ENCODE peak calls at places on chromosomes 1 and 21, in seven cellular contexts. B is colonic mucosa, P is spleen, K is uterus, M is MM.1S, N is pancreas, R is BJ. G is an unnamed sample.

GRCh38 chr1:168095476-168095875 is 41.3 kb downstream of the GPR161 start:
- DNase-seq in P (no peak), R (no peak), B (no peak), K (no peak), M (no peak), N (no peak), G (peak; percentile 3)

GRCh38 chr1:183039985-183040447 is 16.8 kb downstream of the LAMC1 start:
- DNase-seq in M (no peak), N (no peak), B (no peak), R (peak; percentile 75), P (no peak), K (no peak), G (no peak)

GRCh38 chr1:51990478-51990965 is at the start of gene RAB3B:
- DNase-seq in R (no peak), M (peak; percentile 86), K (peak; percentile 29), P (peak; percentile 85), N (peak; percentile 82), B (peak; percentile 81), G (peak; percentile 98)

GRCh38 chr21:36203603-36203889 is 46.9 kb downstream of the DOP1B start:
- DNase-seq in P (no peak), R (peak; percentile 46), B (no peak), N (peak; percentile 64), M (peak; percentile 37), K (no peak), G (no peak)

GRCh38 chr1:8970870-8971337 is 25.2 kb downstream of the CA6 start:
- DNase-seq in B (no peak), K (no peak), R (no peak), M (peak; percentile 66), N (no peak), P (peak; percentile 56), G (peak; percentile 53)

GRCh38 chr1:116375884-116376733 is 3.1 kb downstream of the ATP1A1 start:
- DNase-seq in B (peak; percentile 92), N (peak; percentile 64), M (no peak), R (peak; percentile 36), P (peak; percentile 81), K (peak; percentile 71), G (no peak)

GRCh38 chr1:198258491-198258890 is 101.7 kb downstream of the NEK7 start:
- DNase-seq in M (no peak), K (no peak), N (no peak), R (peak; percentile 76), B (no peak), P (no peak), G (no peak)

GRCh38 chr1:229300099-229300757 is 29.3 kb downstream of the RAB4A start:
- DNase-seq in N (no peak), B (no peak), R (no peak), P (no peak), K (no peak), M (no peak), G (no peak)

GRCh38 chr1:166980818-166981217 is 5.5 kb upstream of the ILDR2 start:
- DNase-seq in N (no peak), P (no peak), B (no peak), K (no peak), M (no peak), R (no peak), G (no peak)

GRCh38 chr1:224670506-224670905 is 54.4 kb downstream of the CNIH3 start:
- DNase-seq in P (no peak), N (no peak), R (no peak), B (no peak), M (no peak), K (no peak), G (no peak)

GRCh38 chr1:53254011-53254640 is 15.8 kb upstream of the MAGOH start:
- DNase-seq in B (no peak), N (no peak), M (no peak), K (no peak), P (no peak), R (no peak), G (no peak)

GRCh38 chr1:162159515-162159914 is 90.0 kb downstream of the NOS1AP start:
- DNase-seq in P (no peak), K (no peak), R (no peak), N (peak; percentile 39), B (peak; percentile 73), M (no peak), G (no peak)

GRCh38 chr1:76957961-76958360 is 90.7 kb downstream of the ST6GALNAC5 start:
- DNase-seq in M (no peak), P (no peak), B (no peak), K (no peak), N (no peak), R (no peak), G (no peak)

GRCh38 chr1:52365091-52365745 is 787 bp downstream of the CC2D1B start:
- DNase-seq in R (peak; percentile 35), B (peak; percentile 63), M (peak; percentile 32), N (peak; percentile 58), P (peak; percentile 83), K (peak; percentile 58), G (peak; percentile 72)

GRCh38 chr1:184825571-184825970 is 70.9 kb upstream of the EDEM3 start:
- DNase-seq in M (peak; percentile 36), N (no peak), K (no peak), R (no peak), B (no peak), P (no peak), G (no peak)

GRCh38 chr1:77313491-77313890 is 31.7 kb downstream of the AK5 start:
- DNase-seq in P (no peak), K (no peak), M (peak; percentile 12), B (no peak), N (peak; percentile 31), R (no peak), G (peak; percentile 36)

GRCh38 chr1:31666290-31666963 is 21.8 kb upstream of the PEF1 start:
- DNase-seq in P (no peak), M (no peak), R (no peak), K (no peak), B (peak; percentile 88), N (no peak), G (peak; percentile 59)

GRCh38 chr1:2821970-2822620 is 20.6 kb upstream of the TTC34 start:
- DNase-seq in N (peak; percentile 49), M (no peak), P (no peak), B (peak; percentile 22), R (no peak), K (no peak), G (no peak)

GRCh38 chr1:13582713-13583443 is 754 bp upstream of the PDPN start:
- DNase-seq in M (no peak), R (no peak), N (no peak), P (no peak), K (no peak), B (no peak), G (peak; percentile 75)
- H3K4me3 ChIP-seq in M (no peak overlapping the region), R (no peak overlapping the region), N (no peak overlapping the region), P (no peak overlapping the region), K (no peak overlapping the region), B (no peak overlapping the region), G (peak overlapping the region; percentile 9)

GRCh38 chr1:5198328-5198727 is 543.9 kb downstream of the AJAP1 start:
- DNase-seq in M (no peak), B (no peak), P (no peak), R (no peak), N (no peak), K (no peak), G (no peak)
- H3K27me3 ChIP-seq in M (peaks cover 26% of the 10 kb centered on the region), B (no peaks in the 10 kb centered on the region), P (no peaks in the 10 kb centered on the region), R (no peaks in the 10 kb centered on the region), N (no peaks in the 10 kb centered on the region), K (no peaks in the 10 kb centered on the region), G (no peaks in the 10 kb centered on the region)

GRCh38 chr21:28937737-28938136 is 54.9 kb downstream of the LTN1 start:
- DNase-seq in N (no peak), K (no peak), B (no peak), P (no peak), R (no peak), M (no peak), G (no peak)

GRCh38 chr21:28928578-28929124 is 64.0 kb downstream of the LTN1 start:
- DNase-seq in R (no peak), M (no peak), N (no peak), B (no peak), K (no peak), P (no peak), G (no peak)

GRCh38 chr21:28936036-28936435 is 56.6 kb downstream of the LTN1 start:
- DNase-seq in N (no peak), B (no peak), K (no peak), M (no peak), R (peak; percentile 54), P (no peak), G (no peak)

GRCh38 chr21:28936721-28937120 is 56.0 kb downstream of the LTN1 start:
- DNase-seq in B (no peak), M (no peak), R (no peak), P (no peak), K (no peak), N (no peak), G (no peak)

DNA sequence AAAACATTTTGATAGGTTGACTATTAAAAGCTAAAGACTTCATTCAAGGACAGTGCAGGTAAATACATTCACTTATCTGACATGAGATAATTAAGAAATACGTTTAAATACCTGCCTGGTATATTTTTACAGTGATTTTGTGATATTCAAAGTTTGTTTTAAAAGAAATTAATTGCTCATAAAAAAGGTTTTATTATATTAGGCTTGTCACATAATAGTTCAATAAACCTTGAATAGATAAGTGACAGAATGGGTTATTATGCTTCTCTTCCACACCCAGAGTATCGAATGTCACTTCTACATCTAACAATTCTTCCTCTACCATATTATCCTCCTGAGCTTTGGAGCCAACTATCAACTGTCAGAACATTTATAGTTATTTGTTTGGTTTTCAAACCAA is 60.0 kb downstream of the LTN1 start:
- DNase-seq in M (no peak), K (no peak), R (no peak), N (no peak), P (no peak), B (no peak), G (no peak)
- H3K36me3 ChIP-seq in M (no peaks in the 10 kb centered on the region), K (no peaks in the 10 kb centered on the region), R (no peaks in the 10 kb centered on the region), N (no peaks in the 10 kb centered on the region), P (peaks cover 97% of the 10 kb centered on the region), B (no peaks in the 10 kb centered on the region), G (peaks cover 2% of the 10 kb centered on the region)

DNA sequence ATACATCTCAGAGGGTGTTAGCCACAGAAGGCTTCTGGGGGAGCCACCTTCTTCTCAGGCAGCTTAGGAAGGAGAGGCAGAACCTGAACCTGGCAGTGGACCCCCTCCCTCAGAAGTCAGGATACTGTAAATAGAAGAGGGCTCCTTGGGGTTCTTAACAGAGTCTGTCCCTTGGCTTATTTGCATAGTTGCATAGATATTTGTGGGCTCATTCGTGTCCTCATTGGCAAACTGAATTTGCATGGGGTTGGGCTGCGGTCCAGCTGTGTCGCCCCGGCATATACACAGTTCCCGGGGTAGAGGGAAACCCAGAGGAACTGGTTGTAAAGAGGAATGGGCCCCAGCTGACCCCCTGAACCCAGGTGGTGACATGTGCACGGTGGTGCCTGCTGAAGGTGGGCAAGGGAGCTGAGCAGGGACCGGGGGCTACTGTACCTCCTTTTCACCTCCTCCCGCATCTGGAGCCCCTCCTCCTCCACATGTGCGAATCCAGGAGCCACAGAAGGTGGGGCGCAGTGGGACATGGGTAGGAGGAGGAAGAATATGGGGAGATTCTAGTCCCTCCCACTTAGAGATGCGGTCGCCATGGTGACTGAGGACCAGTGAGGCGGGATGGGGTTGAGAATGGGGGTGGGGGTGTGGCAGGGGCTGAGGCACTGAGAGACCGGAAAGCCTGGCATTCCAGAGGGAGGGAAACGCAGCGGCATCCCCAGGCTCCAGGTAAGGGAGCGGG is 3.8 kb upstream of the SEMA4A start:
- DNase-seq in N (no peak), B (no peak), K (no peak), M (peak; percentile 93), R (no peak), P (peak; percentile 79), G (peak; percentile 95)
- H3K4me3 ChIP-seq in N (no peak overlapping the region), B (no peak overlapping the region), K (no peak overlapping the region), M (peak overlapping the region; percentile 56), R (no peak overlapping the region), P (peak overlapping the region; percentile 47), G (peak overlapping the region; percentile 4)

G was measured in H7.